ENCODE peak calls at places on chromosomes 12 and 14, in seven cellular contexts. One of them, this sample, is unnamed.

GRCh38 chr12:52075409-52075724 is 4.1 kb upstream of the SMIM41 start:
- DNase-seq in tibial artery: no peak
- DNase-seq in WTC11: no peak
- DNase-seq in CD8-positive, alpha-beta T cell: no peak
- DNase-seq in glutamatergic neuron: no peak
- DNase-seq in B cell: no peak
- DNase-seq in ovary: no peak
- DNase-seq in this sample: no peak

GRCh38 chr12:64181504-64182291 is 40.4 kb downstream of the KICS2 start:
- DNase-seq in WTC11: peak; percentile 16
- DNase-seq in CD8-positive, alpha-beta T cell: no peak
- DNase-seq in ovary: peak; percentile 56
- DNase-seq in glutamatergic neuron: no peak
- DNase-seq in tibial artery: peak; percentile 52
- DNase-seq in B cell: no peak
- DNase-seq in this sample: peak; percentile 53

GRCh38 chr14:79583738-79584405 is 627.4 kb downstream of the DIO2 start:
- DNase-seq in CD8-positive, alpha-beta T cell: no peak
- DNase-seq in ovary: no peak
- DNase-seq in glutamatergic neuron: no peak
- DNase-seq in WTC11: no peak
- DNase-seq in tibial artery: no peak
- DNase-seq in B cell: no peak
- DNase-seq in this sample: no peak

GRCh38 chr12:120760349-120761245 is 35.0 kb downstream of the ACADS start:
- DNase-seq in B cell: no peak
- DNase-seq in WTC11: no peak
- DNase-seq in glutamatergic neuron: no peak
- DNase-seq in tibial artery: no peak
- DNase-seq in CD8-positive, alpha-beta T cell: no peak
- DNase-seq in ovary: no peak
- DNase-seq in this sample: no peak

GRCh38 chr14:57420986-57421385 is 30.6 kb downstream of the NAA30 start:
- DNase-seq in glutamatergic neuron: no peak
- DNase-seq in B cell: no peak
- DNase-seq in ovary: no peak
- DNase-seq in CD8-positive, alpha-beta T cell: no peak
- DNase-seq in WTC11: no peak
- DNase-seq in tibial artery: no peak
- DNase-seq in this sample: no peak

GRCh38 chr12:120534703-120535655 is 823 bp downstream of the RNF10 start:
- DNase-seq in ovary: peak; percentile 49
- DNase-seq in glutamatergic neuron: peak; percentile 74
- DNase-seq in CD8-positive, alpha-beta T cell: peak; percentile 67
- DNase-seq in WTC11: peak; percentile 64
- DNase-seq in B cell: peak; percentile 44
- DNase-seq in tibial artery: peak; percentile 28
- DNase-seq in this sample: peak; percentile 74

GRCh38 chr12:61916856-61917255 is 343.3 kb upstream of the USP15 start:
- DNase-seq in B cell: no peak
- DNase-seq in glutamatergic neuron: no peak
- DNase-seq in tibial artery: no peak
- DNase-seq in ovary: no peak
- DNase-seq in WTC11: no peak
- DNase-seq in CD8-positive, alpha-beta T cell: no peak
- DNase-seq in this sample: no peak

GRCh38 chr12:78888583-78888982 is 24.0 kb downstream of the SYT1 start:
- DNase-seq in WTC11: no peak
- DNase-seq in glutamatergic neuron: no peak
- DNase-seq in tibial artery: no peak
- DNase-seq in ovary: no peak
- DNase-seq in B cell: no peak
- DNase-seq in CD8-positive, alpha-beta T cell: no peak
- DNase-seq in this sample: no peak

GRCh38 chr12:23906329-23906728 is 43.1 kb downstream of the SOX5 start:
- DNase-seq in ovary: no peak
- DNase-seq in WTC11: no peak
- DNase-seq in glutamatergic neuron: peak; percentile 76
- DNase-seq in tibial artery: no peak
- DNase-seq in B cell: no peak
- DNase-seq in CD8-positive, alpha-beta T cell: no peak
- DNase-seq in this sample: no peak

GRCh38 chr12:124884587-124885438 is 21.1 kb upstream of the SCARB1 start:
- DNase-seq in CD8-positive, alpha-beta T cell: no peak
- DNase-seq in tibial artery: no peak
- DNase-seq in glutamatergic neuron: no peak
- DNase-seq in ovary: no peak
- DNase-seq in B cell: peak; percentile 89
- DNase-seq in WTC11: peak; percentile 56
- DNase-seq in this sample: peak; percentile 48

GRCh38 chr12:124893792-124894516 is 20.5 kb downstream of the UBC start:
- DNase-seq in tibial artery: no peak
- DNase-seq in B cell: no peak
- DNase-seq in glutamatergic neuron: no peak
- DNase-seq in ovary: no peak
- DNase-seq in CD8-positive, alpha-beta T cell: no peak
- DNase-seq in WTC11: no peak
- DNase-seq in this sample: no peak

GRCh38 chr12:124883263-124883876 is 19.7 kb upstream of the SCARB1 start:
- DNase-seq in tibial artery: no peak
- DNase-seq in B cell: no peak
- DNase-seq in glutamatergic neuron: no peak
- DNase-seq in WTC11: no peak
- DNase-seq in ovary: no peak
- DNase-seq in CD8-positive, alpha-beta T cell: no peak
- DNase-seq in this sample: no peak

DNA sequence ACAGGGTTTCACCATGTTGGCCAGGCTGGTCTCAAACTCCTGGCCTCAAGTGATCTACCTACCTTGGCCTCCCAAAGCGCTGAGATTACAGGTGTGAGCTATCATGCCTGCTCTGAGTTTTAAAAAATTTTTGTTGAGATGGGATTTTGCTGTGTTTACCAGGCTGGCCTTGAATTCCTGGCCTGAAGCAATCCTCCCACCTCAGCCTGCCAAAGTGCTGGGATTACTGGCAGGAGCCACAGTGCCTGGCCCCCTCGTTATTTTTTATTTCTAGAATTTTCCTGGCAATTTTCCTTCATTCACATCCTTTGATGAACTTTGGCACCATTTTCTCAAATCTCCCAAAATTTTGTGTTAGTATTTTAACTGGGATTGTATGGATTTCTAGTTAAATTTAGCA is 24.5 kb upstream of the SCARB1 start:
- DNase-seq in WTC11: no peak
- DNase-seq in glutamatergic neuron: no peak
- DNase-seq in B cell: no peak
- DNase-seq in ovary: peak; percentile 82
- DNase-seq in CD8-positive, alpha-beta T cell: no peak
- DNase-seq in tibial artery: no peak
- DNase-seq in this sample: no peak
- TF ChIP-seq CTCF in WTC11: no peak
- TF ChIP-seq CTCF in glutamatergic neuron: no peak
- TF ChIP-seq CTCF in B cell: no peak
- TF ChIP-seq CTCF in ovary: no peak
- TF ChIP-seq CTCF in CD8-positive, alpha-beta T cell: no peak
- TF ChIP-seq CTCF in tibial artery: no peak
- TF ChIP-seq CTCF in this sample: no peak

GRCh38 chr12:14572401-14572800 is 4.7 kb upstream of the PLBD1 start:
- DNase-seq in ovary: no peak
- DNase-seq in WTC11: no peak
- DNase-seq in B cell: no peak
- DNase-seq in CD8-positive, alpha-beta T cell: no peak
- DNase-seq in glutamatergic neuron: no peak
- DNase-seq in tibial artery: no peak
- DNase-seq in this sample: no peak
- TF ChIP-seq CTCF in ovary: no peak
- TF ChIP-seq CTCF in WTC11: no peak
- TF ChIP-seq CTCF in B cell: no peak
- TF ChIP-seq CTCF in CD8-positive, alpha-beta T cell: no peak
- TF ChIP-seq CTCF in glutamatergic neuron: no peak
- TF ChIP-seq CTCF in tibial artery: no peak
- TF ChIP-seq CTCF in this sample: no peak

GRCh38 chr14:28755930-28756895 is 10.4 kb upstream of the FOXG1 start:
- DNase-seq in B cell: no peak
- DNase-seq in tibial artery: no peak
- DNase-seq in WTC11: no peak
- DNase-seq in CD8-positive, alpha-beta T cell: no peak
- DNase-seq in glutamatergic neuron: no peak
- DNase-seq in ovary: no peak
- DNase-seq in this sample: no peak

GRCh38 chr14:28755198-28755794 is 11.3 kb upstream of the FOXG1 start:
- DNase-seq in glutamatergic neuron: no peak
- DNase-seq in tibial artery: no peak
- DNase-seq in WTC11: no peak
- DNase-seq in B cell: no peak
- DNase-seq in CD8-positive, alpha-beta T cell: no peak
- DNase-seq in ovary: no peak
- DNase-seq in this sample: no peak

GRCh38 chr14:28758253-28758915 is 8.2 kb upstream of the FOXG1 start:
- DNase-seq in tibial artery: no peak
- DNase-seq in WTC11: no peak
- DNase-seq in ovary: no peak
- DNase-seq in CD8-positive, alpha-beta T cell: no peak
- DNase-seq in B cell: no peak
- DNase-seq in glutamatergic neuron: no peak
- DNase-seq in this sample: no peak

GRCh38 chr14:28757790-28758189 is 8.8 kb upstream of the FOXG1 start:
- DNase-seq in tibial artery: no peak
- DNase-seq in CD8-positive, alpha-beta T cell: no peak
- DNase-seq in B cell: no peak
- DNase-seq in ovary: no peak
- DNase-seq in WTC11: no peak
- DNase-seq in glutamatergic neuron: no peak
- DNase-seq in this sample: no peak

DNA sequence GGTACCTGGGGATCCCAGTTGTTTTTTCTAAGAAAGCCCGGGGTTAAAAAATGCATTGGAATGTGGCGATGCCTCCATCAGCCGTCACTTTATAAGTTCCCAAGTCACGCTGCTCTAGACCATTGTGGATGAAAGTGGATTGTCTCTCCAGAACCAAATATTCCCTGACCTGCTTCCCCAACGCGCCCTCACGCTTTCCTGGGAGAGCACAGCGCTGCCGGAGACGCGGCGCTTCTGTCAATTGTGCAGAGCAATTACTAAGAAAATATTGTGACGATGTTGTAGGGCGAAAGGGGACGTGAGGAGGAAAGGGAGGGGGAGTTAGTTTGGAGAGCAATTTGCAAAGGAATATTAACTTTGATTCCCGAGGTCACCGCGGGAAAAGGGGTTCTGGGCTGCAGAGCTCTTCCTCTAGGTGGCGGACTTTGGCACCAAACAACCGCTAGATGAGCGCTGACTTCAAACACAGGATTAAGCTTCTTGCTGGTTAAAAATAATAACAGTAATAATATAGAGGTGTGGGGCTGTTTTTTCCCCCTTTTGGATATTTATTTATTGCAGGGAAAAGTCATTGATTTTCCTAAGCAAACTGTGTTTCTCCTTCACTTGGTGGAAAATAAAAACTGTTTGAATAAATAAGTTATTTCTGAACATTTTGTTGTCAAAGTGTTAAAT is 9.6 kb upstream of the FOXG1 start:
- DNase-seq in tibial artery: no peak
- DNase-seq in WTC11: peak; percentile 44
- DNase-seq in glutamatergic neuron: peak; percentile 64
- DNase-seq in B cell: no peak
- DNase-seq in CD8-positive, alpha-beta T cell: no peak
- DNase-seq in ovary: no peak
- DNase-seq in this sample: peak; percentile 39
- TF ChIP-seq CTCF in tibial artery: no peak
- TF ChIP-seq CTCF in WTC11: peak; percentile 33
- TF ChIP-seq CTCF in glutamatergic neuron: peak; percentile 59
- TF ChIP-seq CTCF in B cell: peak; percentile 19
- TF ChIP-seq CTCF in CD8-positive, alpha-beta T cell: no peak
- TF ChIP-seq CTCF in ovary: no peak
- TF ChIP-seq CTCF in this sample: peak; percentile 81

DNA sequence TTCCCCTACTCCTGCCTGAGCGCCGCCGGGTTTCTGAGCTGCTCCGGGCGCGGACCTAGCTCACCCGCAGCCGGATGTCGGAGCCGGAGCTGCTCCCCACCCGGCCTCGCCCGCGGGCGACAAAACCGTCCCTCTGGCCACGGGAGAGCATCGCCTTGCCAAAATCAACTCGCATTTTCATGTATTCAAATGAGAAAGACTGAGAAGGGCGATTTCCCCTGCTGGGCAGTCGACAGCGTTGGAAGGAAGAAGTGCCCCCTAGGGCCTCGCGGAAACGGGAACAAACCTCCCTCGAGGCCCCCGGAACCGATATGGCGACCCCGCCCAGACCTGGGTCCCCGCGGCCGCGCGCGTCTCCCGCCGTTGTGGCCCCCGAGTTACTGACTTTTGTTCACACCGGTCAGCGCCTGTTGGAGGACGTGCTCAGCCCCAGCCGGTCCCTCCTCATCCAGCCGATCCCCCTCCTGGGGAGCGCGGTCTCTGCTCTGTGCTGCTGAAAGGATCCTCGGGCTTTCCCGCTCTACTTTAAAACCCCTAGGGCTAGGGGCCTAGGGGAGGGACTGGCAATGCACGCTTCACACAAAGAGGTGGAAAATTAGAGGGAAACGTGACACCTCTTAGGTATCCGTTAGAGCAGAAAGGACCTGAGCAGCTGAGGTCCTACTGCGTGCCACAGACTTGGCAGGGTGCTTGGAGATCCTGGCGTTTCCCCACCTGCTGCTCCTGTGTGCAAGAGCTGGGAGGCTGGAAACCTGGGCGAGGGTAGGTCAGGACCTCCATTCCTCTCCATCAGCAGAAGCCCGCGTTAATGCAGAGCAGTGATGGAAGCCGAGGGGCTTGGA is 4.3 kb downstream of the TTC6 start:
- DNase-seq in ovary: no peak
- DNase-seq in B cell: no peak
- DNase-seq in CD8-positive, alpha-beta T cell: no peak
- DNase-seq in tibial artery: no peak
- DNase-seq in glutamatergic neuron: peak; percentile 44
- DNase-seq in WTC11: peak; percentile 58
- DNase-seq in this sample: no peak
- TF ChIP-seq CTCF in ovary: no peak
- TF ChIP-seq CTCF in B cell: no peak
- TF ChIP-seq CTCF in CD8-positive, alpha-beta T cell: no peak
- TF ChIP-seq CTCF in tibial artery: no peak
- TF ChIP-seq CTCF in glutamatergic neuron: no peak
- TF ChIP-seq CTCF in WTC11: no peak
- TF ChIP-seq CTCF in this sample: no peak

This sample was measured in BE2C.